ENCODE peak calls at places on chromosomes 11 and 22, in nine cellular contexts. S, D, X, P, W, M, N, U and C are unnamed samples.

GRCh38 chr11:127640822-127641485 is 640.4 kb upstream of the KIRREL3 start:
- DNase-seq in P (no peak), D (no peak), S (peak; percentile 37), X (no peak), N (no peak), U (no peak), W (no peak), M (no peak), C (no peak)

GRCh38 chr11:106420048-106420665 is 342.7 kb downstream of the AASDHPPT start:
- DNase-seq in D (no peak), U (no peak), X (no peak), M (no peak), N (no peak), P (no peak), S (no peak), W (no peak), C (no peak)

GRCh38 chr22:44938886-44939285 is 70.9 kb downstream of the PHF21B start:
- DNase-seq in N (no peak), D (no peak), M (no peak), P (no peak), W (no peak), U (no peak), X (no peak), S (no peak), C (no peak)

GRCh38 chr11:28673687-28674431 is 565.7 kb downstream of the METTL15 start:
- DNase-seq in S (peak; percentile 85), U (no peak), P (no peak), M (no peak), W (no peak), D (no peak), N (no peak), X (no peak), C (no peak)

GRCh38 chr11:117795726-117796455 is 1.1 kb downstream of the DSCAML1 start:
- DNase-seq in X (no peak), U (no peak), S (no peak), P (no peak), W (peak; percentile 46), M (no peak), D (no peak), N (no peak), C (no peak)

GRCh38 chr11:67636962-67637361 is 2.6 kb downstream of the TBX10 start:
- DNase-seq in X (no peak), S (no peak), P (no peak), D (no peak), M (no peak), U (no peak), W (no peak), N (no peak), C (no peak)

GRCh38 chr11:48079602-48080001 is 99.2 kb downstream of the PTPRJ start:
- DNase-seq in S (no peak), U (no peak), X (no peak), N (no peak), P (no peak), D (no peak), M (no peak), W (no peak), C (no peak)

GRCh38 chr22:43277987-43278601 is 65.1 kb downstream of the SCUBE1 start:
- DNase-seq in X (no peak), M (no peak), U (no peak), S (peak; percentile 16), D (no peak), N (no peak), P (no peak), W (no peak), C (no peak)

GRCh38 chr22:29144786-29145160 is 60.9 kb upstream of the EMID1 start:
- DNase-seq in X (no peak), N (no peak), P (no peak), S (no peak), U (peak; percentile 37), W (no peak), M (no peak), D (no peak), C (no peak)

GRCh38 chr11:89922195-89922660 is at the start of gene TRIM49D1:
- DNase-seq in D (no peak), S (peak; percentile 0), P (no peak), U (no peak), M (no peak), X (no peak), N (no peak), W (no peak), C (no peak)

GRCh38 chr22:19962246-19962908 is 20.8 kb upstream of the TXNRD2 start:
- DNase-seq in S (peak; percentile 84), X (peak; percentile 64), N (no peak), U (peak; percentile 78), M (peak; percentile 88), W (peak; percentile 95), D (no peak), P (peak; percentile 84), C (peak; percentile 89)

GRCh38 chr11:33735426-33736147 is 636 bp downstream of the CD59 start:
- DNase-seq in W (peak; percentile 59), M (peak; percentile 80), U (no peak), S (no peak), N (peak; percentile 24), P (peak; percentile 41), D (no peak), X (peak; percentile 40), C (peak; percentile 57)

GRCh38 chr22:27886843-27887151 is 32.3 kb downstream of the PITPNB start:
- DNase-seq in D (no peak), X (no peak), P (no peak), S (no peak), M (no peak), N (no peak), W (no peak), U (no peak), C (no peak)
- H3K27ac ChIP-seq in D (peak overlapping the region; percentile 63), X (no peak overlapping the region), P (no peak overlapping the region), S (no peak overlapping the region), M (peak overlapping the region; percentile 52), N (no peak overlapping the region), W (no peak overlapping the region), U (peak overlapping the region; percentile 72), C (peak overlapping the region; percentile 83)

GRCh38 chr22:24144056-24144455 is 37.2 kb upstream of the SUSD2 start:
- DNase-seq in U (no peak), P (no peak), W (no peak), D (no peak), X (no peak), S (no peak), M (no peak), N (no peak), C (no peak)

GRCh38 chr22:24146791-24147353 is 34.4 kb upstream of the SUSD2 start:
- DNase-seq in M (no peak), W (peak; percentile 16), S (no peak), D (peak; percentile 92), X (no peak), U (peak; percentile 94), P (peak; percentile 59), N (no peak), C (peak; percentile 85)

GRCh38 chr22:24144471-24145115 is 36.7 kb upstream of the SUSD2 start:
- DNase-seq in X (no peak), M (no peak), P (no peak), U (no peak), S (no peak), W (no peak), D (no peak), N (no peak), C (no peak)

GRCh38 chr22:24146190-24146616 is 35.1 kb upstream of the SUSD2 start:
- DNase-seq in D (peak; percentile 55), W (peak; percentile 26), N (no peak), U (no peak), X (no peak), S (peak; percentile 40), M (peak; percentile 92), P (peak; percentile 85), C (peak; percentile 67)

DNA sequence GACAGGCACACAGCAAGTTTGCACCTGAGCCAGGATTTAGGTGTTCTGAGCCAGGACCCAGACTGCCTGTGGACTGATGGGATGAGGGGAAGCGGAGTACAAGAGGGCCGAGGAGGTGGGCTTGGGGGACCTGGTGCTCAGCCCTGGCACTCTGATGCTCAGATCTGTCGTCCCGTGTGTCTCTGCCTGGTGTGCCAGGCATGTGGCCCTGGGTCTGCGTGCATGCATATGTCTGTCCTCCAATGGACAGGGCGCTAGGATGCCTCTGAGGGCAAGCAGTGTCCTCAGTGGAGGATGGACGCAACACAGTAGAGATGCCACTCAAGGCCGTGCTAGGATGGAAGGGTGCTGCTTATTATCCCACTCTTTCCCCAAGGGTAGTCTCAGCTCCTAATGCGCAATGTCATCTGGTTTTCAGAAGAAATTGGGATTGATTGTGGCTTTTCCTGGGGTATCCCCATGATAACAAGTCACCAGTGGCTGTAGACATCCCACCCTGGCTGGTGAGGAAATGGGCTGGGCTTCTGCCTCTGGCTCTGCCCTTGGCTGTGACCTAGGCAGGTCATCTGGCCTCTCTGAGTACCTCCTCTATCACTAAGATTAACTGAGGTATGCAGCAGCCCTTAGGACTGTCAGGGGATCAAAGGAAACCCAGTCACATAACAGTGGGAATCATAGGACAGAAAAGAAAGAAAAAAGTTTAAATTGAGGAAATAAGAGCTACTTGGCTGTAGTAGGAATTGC is 35.7 kb upstream of the SUSD2 start:
- DNase-seq in S (no peak), M (no peak), X (no peak), N (no peak), P (no peak), W (no peak), D (no peak), U (no peak), C (peak; percentile 87)
- H3K4me3 ChIP-seq in S (peak overlapping the region; percentile 24), M (no peak overlapping the region), X (no peak overlapping the region), N (no peak overlapping the region), P (no peak overlapping the region), W (no peak overlapping the region), D (peak overlapping the region; percentile 18), U (no peak overlapping the region), C (no peak overlapping the region)

GRCh38 chr11:110317516-110317932 is 21.1 kb upstream of the RDX start:
- DNase-seq in W (no peak), U (no peak), S (peak; percentile 51), P (no peak), M (no peak), D (no peak), N (no peak), X (no peak), C (peak; percentile 61)

GRCh38 chr11:110312670-110313069 is 16.3 kb upstream of the RDX start:
- DNase-seq in M (no peak), U (no peak), W (no peak), P (no peak), X (no peak), D (no peak), S (peak; percentile 63), N (no peak), C (no peak)

GRCh38 chr11:110308071-110308470 is 11.7 kb upstream of the RDX start:
- DNase-seq in N (no peak), X (no peak), W (peak; percentile 11), U (no peak), S (no peak), M (no peak), P (no peak), D (no peak), C (no peak)

GRCh38 chr11:110314366-110315095 is 18.1 kb upstream of the RDX start:
- DNase-seq in X (no peak), D (no peak), U (no peak), S (no peak), P (no peak), W (no peak), M (no peak), N (no peak), C (no peak)

GRCh38 chr11:110311783-110312578 is 15.6 kb upstream of the RDX start:
- DNase-seq in D (no peak), W (no peak), X (no peak), M (no peak), U (no peak), N (no peak), P (no peak), S (peak; percentile 63), C (peak; percentile 40)
- H3K27ac ChIP-seq in D (no peak overlapping the region), W (no peak overlapping the region), X (no peak overlapping the region), M (no peak overlapping the region), U (no peak overlapping the region), N (no peak overlapping the region), P (no peak overlapping the region), S (peak overlapping the region; percentile 80), C (no peak overlapping the region)

GRCh38 chr22:46409631-46410210 is 74.2 kb downstream of the TRMU start:
- DNase-seq in D (no peak), U (no peak), W (no peak), P (no peak), N (no peak), M (no peak), S (no peak), X (no peak), C (no peak)
- H3K4me3 ChIP-seq in D (no peak overlapping the region), U (no peak overlapping the region), W (no peak overlapping the region), P (no peak overlapping the region), N (no peak overlapping the region), M (no peak overlapping the region), S (no peak overlapping the region), X (no peak overlapping the region), C (no peak overlapping the region)